ENCODE peak calls at places on chromosome 4, in eight cellular contexts. S is dorsolateral prefrontal cortex, A is DND-41, N is astrocyte of the spinal cord, Y is sigmoid colon, B is Caco-2, T is GM20000, P is upper lobe of right lung. U is an unnamed sample.

GRCh38 chr4:76607846-76608245 is 172.8 kb downstream of the SHROOM3 start:
- DNase-seq in S (no peak), A (no peak), N (no peak), T (no peak), P (no peak), Y (no peak), B (no peak), U (no peak)

GRCh38 chr4:76736434-76736833 is 161.5 kb downstream of the SOWAHB start:
- DNase-seq in A (no peak), N (no peak), T (no peak), B (no peak), P (no peak), S (no peak), Y (no peak), U (no peak)

GRCh38 chr4:97720869-97721432 is 422.3 kb downstream of the STPG2 start:
- DNase-seq in N (peak; percentile 28), A (no peak), B (no peak), S (no peak), P (no peak), Y (no peak), T (no peak), U (no peak)

GRCh38 chr4:637536-637935 is 12.2 kb downstream of the PDE6B start:
- DNase-seq in Y (peak; percentile 46), N (no peak), P (no peak), B (peak; percentile 20), S (no peak), T (no peak), A (no peak), U (no peak)

GRCh38 chr4:36757623-36758311 is 476.4 kb downstream of the DTHD1 start:
- DNase-seq in S (no peak), A (no peak), N (no peak), T (no peak), Y (no peak), B (no peak), P (no peak), U (no peak)

GRCh38 chr4:147582386-147583077 is 34.7 kb upstream of the TMEM184C start:
- DNase-seq in T (no peak), N (no peak), Y (no peak), S (no peak), A (no peak), B (no peak), P (no peak), U (no peak)

GRCh38 chr4:78457751-78458150 is 93.8 kb upstream of the ANXA3 start:
- DNase-seq in B (no peak), P (no peak), N (no peak), T (no peak), A (no peak), Y (no peak), S (no peak), U (no peak)

GRCh38 chr4:155889036-155889793 is 14.3 kb upstream of the TDO2 start:
- DNase-seq in T (no peak), B (no peak), N (peak; percentile 82), Y (no peak), A (no peak), S (no peak), P (no peak), U (no peak)

GRCh38 chr4:3338321-3338838 is 45.6 kb downstream of the RGS12 start:
- DNase-seq in Y (no peak), T (no peak), A (no peak), N (no peak), S (no peak), P (no peak), B (no peak), U (no peak)

GRCh38 chr4:20264688-20265087 is 13.0 kb downstream of the SLIT2 start:
- DNase-seq in T (no peak), P (no peak), B (no peak), Y (no peak), A (no peak), S (no peak), N (no peak), U (no peak)

GRCh38 chr4:140653718-140654515 is 85.2 kb upstream of the UCP1 start:
- DNase-seq in P (no peak), Y (no peak), S (no peak), T (no peak), B (no peak), N (peak; percentile 56), A (no peak), U (no peak)

GRCh38 chr4:95693594-95693993 is 144.8 kb upstream of the UNC5C start:
- DNase-seq in A (peak; percentile 10), T (no peak), S (no peak), B (no peak), N (peak; percentile 34), Y (no peak), P (no peak), U (no peak)

GRCh38 chr4:762211-763190 is 56.9 kb downstream of the PCGF3 start:
- DNase-seq in B (no peak), T (no peak), P (no peak), A (no peak), N (peak; percentile 43), S (no peak), Y (no peak), U (no peak)

GRCh38 chr4:145709843-145710242 is 29.9 kb downstream of the C4orf51 start:
- DNase-seq in Y (no peak), N (peak; percentile 87), P (no peak), T (no peak), A (no peak), S (no peak), B (no peak), U (no peak)

GRCh38 chr4:2893772-2894171 is 50.1 kb downstream of the ADD1 start:
- DNase-seq in P (no peak), T (no peak), A (no peak), S (no peak), Y (no peak), B (no peak), N (no peak), U (no peak)

GRCh38 chr4:181959121-181959520 is 284.1 kb upstream of the TENM3 start:
- DNase-seq in T (no peak), A (no peak), B (no peak), N (peak; percentile 83), Y (no peak), S (no peak), P (no peak), U (no peak)

GRCh38 chr4:92215471-92215870 is 88.3 kb upstream of the GRID2 start:
- DNase-seq in Y (no peak), T (no peak), A (no peak), P (no peak), S (no peak), B (no peak), N (no peak), U (no peak)

DNA sequence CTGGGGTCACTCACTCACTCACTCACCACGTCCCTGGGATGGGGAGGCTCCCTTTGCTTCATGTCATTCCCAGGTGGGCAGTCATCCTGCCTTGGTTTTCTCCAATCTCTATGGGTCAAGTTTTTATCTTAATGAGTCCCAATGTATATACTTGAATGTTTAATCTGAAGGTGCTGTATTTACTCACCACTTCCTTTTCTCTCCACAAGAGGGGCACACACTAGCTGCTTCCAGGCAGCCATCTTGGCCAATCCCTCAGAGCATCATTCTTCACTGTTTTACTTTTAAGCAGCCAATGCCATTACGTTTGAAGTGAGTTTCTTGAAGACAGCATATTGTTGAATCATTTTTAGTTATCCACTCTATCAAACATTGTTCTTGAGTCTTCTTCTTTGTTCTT is 153.4 kb upstream of the ARSJ start:
- DNase-seq in T (no peak), B (no peak), Y (no peak), P (no peak), A (no peak), N (no peak), S (no peak), U (peak; percentile 6)
- TF ChIP-seq CTCF in T (no peak), B (no peak), Y (no peak), P (no peak), A (peak; percentile 37), N (peak; percentile 28), S (no peak), U (peak; percentile 45)

DNA sequence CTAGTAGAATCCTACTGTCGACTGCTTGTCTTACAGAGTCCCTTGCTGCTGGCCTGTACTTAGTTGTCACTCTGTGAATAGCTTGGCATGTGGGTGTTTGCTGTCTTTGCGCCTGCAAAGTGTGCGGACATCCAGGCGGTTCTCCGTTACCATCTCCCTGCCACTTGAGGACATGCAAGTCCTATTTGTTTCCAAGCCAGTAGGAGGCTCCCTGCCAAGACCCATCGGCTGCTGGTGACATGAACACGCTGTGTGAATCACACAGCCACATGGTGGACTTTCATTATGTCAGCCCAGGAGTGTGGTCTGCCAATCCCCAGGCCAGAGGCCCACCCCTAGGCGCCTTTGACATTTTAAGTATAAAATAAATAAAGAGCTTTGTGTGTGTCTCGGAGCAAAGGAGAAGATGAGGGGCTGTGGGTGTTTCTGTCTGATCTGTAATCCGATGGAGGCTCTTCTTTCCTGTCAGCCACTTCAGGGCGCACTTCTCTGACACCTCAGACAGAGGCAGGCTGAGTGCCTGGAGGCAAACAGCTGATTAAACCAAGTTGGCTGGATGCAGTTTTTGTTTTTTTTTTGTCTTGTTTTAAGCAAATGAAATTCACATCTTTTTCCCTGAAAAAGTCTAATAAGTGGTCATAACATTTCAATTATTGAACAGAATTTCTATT is 51.5 kb downstream of the ALPK1 start:
- DNase-seq in S (peak; percentile 74), Y (no peak), T (no peak), A (no peak), P (peak; percentile 63), B (peak; percentile 51), N (peak; percentile 67), U (no peak)
- TF ChIP-seq CTCF in S (no peak), Y (no peak), T (no peak), A (peak; percentile 11), P (no peak), B (peak; percentile 12), N (peak; percentile 23), U (no peak)

DNA sequence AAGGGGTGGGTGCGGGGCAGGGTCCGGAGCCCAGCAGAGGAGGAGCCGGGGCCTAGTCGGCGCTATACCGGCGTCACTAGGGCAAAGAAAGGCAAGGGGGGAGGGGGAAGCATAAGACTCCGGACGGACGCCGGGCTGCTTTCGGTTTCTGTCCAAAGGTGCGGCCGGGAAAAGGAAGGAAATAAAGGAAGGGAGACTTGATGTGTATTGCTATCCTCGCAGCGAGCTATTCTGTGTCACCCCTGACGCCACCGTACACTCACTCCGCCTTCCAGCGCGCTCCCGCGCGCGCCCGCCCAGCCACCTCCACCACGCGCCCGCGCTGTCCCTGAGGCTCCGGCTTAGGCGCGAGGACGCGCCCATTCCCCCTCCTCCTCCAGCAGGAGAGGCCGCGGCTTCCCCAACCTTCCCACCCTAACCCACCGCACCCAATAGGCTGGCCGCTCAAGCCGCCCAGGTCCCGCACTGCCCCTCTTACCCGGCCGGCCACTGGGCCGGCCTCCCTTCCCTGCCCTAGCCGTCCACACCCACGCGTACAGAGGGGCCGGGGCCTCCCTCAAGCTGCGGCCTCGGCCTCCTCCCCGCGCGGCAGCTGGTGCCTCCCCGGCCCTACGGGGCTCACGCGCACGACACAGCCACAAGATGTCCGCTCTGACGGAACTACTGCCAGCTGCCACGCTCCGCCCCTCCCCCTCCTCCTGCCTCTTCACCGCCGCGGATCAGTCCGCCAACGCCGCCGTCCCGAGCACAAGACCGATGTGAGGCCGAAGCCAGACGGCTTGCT is at the start of gene UBE2D3:
- DNase-seq in P (peak; percentile 97), S (peak; percentile 90), B (peak; percentile 94), N (peak; percentile 98), T (peak; percentile 77), Y (peak; percentile 99), A (peak; percentile 96), U (peak; percentile 97)
- TF ChIP-seq CTCF in P (no peak), S (peak; percentile 40), B (no peak), N (peak; percentile 29), T (peak; percentile 5), Y (no peak), A (peak; percentile 38), U (no peak)

DNA sequence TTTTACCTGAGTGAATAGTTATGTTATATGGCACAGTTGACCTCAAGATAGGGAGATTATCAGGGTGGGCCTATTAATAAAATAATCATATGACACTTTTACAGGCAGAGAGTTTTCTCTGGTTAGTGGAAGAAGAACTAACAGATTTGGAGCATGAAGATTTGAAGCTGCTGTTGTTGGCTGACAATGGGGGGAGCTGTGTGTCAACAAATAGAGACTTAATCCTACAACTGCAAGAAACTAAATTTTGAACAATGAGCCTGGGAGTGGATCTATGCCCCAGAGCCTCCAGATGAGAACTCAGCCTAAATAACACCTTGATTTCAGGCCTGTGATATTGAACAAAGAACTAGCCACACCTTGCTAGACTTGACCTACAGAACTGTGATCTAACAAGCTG is 7.2 kb upstream of the CCSER1 start:
- DNase-seq in A (no peak), Y (no peak), B (no peak), P (no peak), S (no peak), N (no peak), T (no peak), U (no peak)
- TF ChIP-seq CTCF in A (no peak), Y (no peak), B (no peak), P (no peak), S (no peak), N (no peak), T (peak; percentile 30), U (no peak)

U was measured in activated CD8-positive, alpha-beta T cell treated with anti-CD3 and anti-CD28 coated beads for 36 hours.